ENCODE peak calls at places on chromosomes 11 and 22, in nine cellular contexts. G is mucosa of gallbladder; B is aorta; Z is NCI-H2227 treated with DMSO at 0.1 percent for 48 hours; Q is choroid plexus epithelial cell; M is Caki2; Y is foreskin fibroblast; U is glutamatergic neuron; V is stimulated activated CD4-positive, alpha-beta T cell treated with anti-CD3 and anti-CD28 coated beads, Interleukin-1b, Interleukin-23, amount 100 ng/mL, for 24 hours. C is an unnamed sample.

GRCh38 chr11:111361082-111361801 is 17.8 kb downstream of the POU2AF1 start:
- DNase-seq in G (no peak), V (no peak), U (no peak), B (no peak), Q (no peak), Z (no peak), Y (no peak), M (no peak), C (no peak)

GRCh38 chr22:46536559-46537220 is 730 bp downstream of the CELSR1 start:
- DNase-seq in G (no peak), Y (no peak), M (no peak), U (no peak), Z (no peak), Q (no peak), B (no peak), V (no peak), C (no peak)

GRCh38 chr11:43503417-43503816 is 144.7 kb downstream of the TTC17 start:
- DNase-seq in V (no peak), Z (no peak), G (no peak), U (no peak), M (no peak), B (no peak), Y (no peak), Q (peak; percentile 48), C (no peak)

GRCh38 chr11:87281496-87281895 is 243.8 kb downstream of the TMEM135 start:
- DNase-seq in G (no peak), V (no peak), B (no peak), U (no peak), M (no peak), Q (peak; percentile 92), Y (peak; percentile 54), Z (no peak), C (no peak)

GRCh38 chr11:48014917-48015316 is 34.6 kb downstream of the PTPRJ start:
- DNase-seq in V (no peak), U (no peak), Z (no peak), M (no peak), Q (no peak), Y (no peak), B (no peak), G (no peak), C (no peak)

GRCh38 chr11:111851636-111852035 is 19.7 kb downstream of the ALG9 start:
- DNase-seq in Y (no peak), V (no peak), M (no peak), Q (peak; percentile 73), B (no peak), U (no peak), G (no peak), Z (no peak), C (no peak)

GRCh38 chr11:100908746-100909145 is 220.9 kb downstream of the PGR start:
- DNase-seq in Q (peak; percentile 37), U (no peak), M (no peak), Z (no peak), Y (no peak), V (no peak), G (no peak), B (no peak), C (no peak)

GRCh38 chr11:37972691-37973090 is 1374.7 kb upstream of the RAG2 start:
- DNase-seq in V (no peak), Z (no peak), M (no peak), U (no peak), B (no peak), Q (peak; percentile 77), G (no peak), Y (no peak), C (no peak)

GRCh38 chr11:62602141-62603071 is 741 bp upstream of the MTA2 start:
- DNase-seq in Q (peak; percentile 75), Y (peak; percentile 72), U (peak; percentile 66), G (peak; percentile 59), V (no peak), Z (peak; percentile 81), M (no peak), B (peak; percentile 84), C (peak; percentile 80)

GRCh38 chr22:22712092-22712658 is 67.8 kb downstream of the GGTLC2 start:
- DNase-seq in B (peak; percentile 22), U (no peak), Z (no peak), Q (no peak), V (no peak), G (no peak), Y (no peak), M (no peak), C (no peak)

GRCh38 chr11:16572946-16573345 is 165.5 kb upstream of the C11orf58 start:
- DNase-seq in V (no peak), G (no peak), Y (no peak), Q (no peak), M (no peak), U (no peak), Z (no peak), B (no peak), C (no peak)

GRCh38 chr22:25488244-25489020 is 76.0 kb upstream of the GRK3 start:
- DNase-seq in Y (peak; percentile 87), V (peak; percentile 5), B (peak; percentile 79), Z (peak; percentile 91), G (peak; percentile 79), U (no peak), Q (peak; percentile 91), M (peak; percentile 96), C (peak; percentile 43)

GRCh38 chr11:65316979-65317786 is 2.5 kb downstream of the CDC42EP2 start:
- DNase-seq in Z (no peak), M (peak; percentile 60), G (peak; percentile 83), Q (peak; percentile 69), U (peak; percentile 33), Y (peak; percentile 73), B (peak; percentile 70), V (no peak), C (peak; percentile 92)

C was measured in colonic mucosa.